ENCODE peak calls at places on chromosome 22, in seven cellular contexts. One of them, this sample, is unnamed.

GRCh38 chr22:44532466-44533025 is 34.5 kb upstream of the RTL6 start:
- DNase-seq in AG04450: no peak
- DNase-seq in fibroblast of lung: no peak
- DNase-seq in glomerular endothelial cell: no peak
- DNase-seq in stimulated activated CD4-positive, alpha-beta T cell treated with anti-CD3 and anti-CD28 coated beads, Interleukin-15, amount 100 ng/mL, for 24 hours: no peak
- DNase-seq in AG09319: no peak
- DNase-seq in T follicular helper cell: no peak
- DNase-seq in this sample: no peak

GRCh38 chr22:47173535-47174021 is 411.1 kb downstream of the TBC1D22A start:
- DNase-seq in AG04450: no peak
- DNase-seq in fibroblast of lung: no peak
- DNase-seq in glomerular endothelial cell: no peak
- DNase-seq in stimulated activated CD4-positive, alpha-beta T cell treated with anti-CD3 and anti-CD28 coated beads, Interleukin-15, amount 100 ng/mL, for 24 hours: no peak
- DNase-seq in AG09319: no peak
- DNase-seq in T follicular helper cell: no peak
- DNase-seq in this sample: no peak

GRCh38 chr22:20392983-20393704 is 807 bp upstream of the ZNF74 start:
- DNase-seq in AG04450: no peak
- DNase-seq in fibroblast of lung: no peak
- DNase-seq in glomerular endothelial cell: no peak
- DNase-seq in stimulated activated CD4-positive, alpha-beta T cell treated with anti-CD3 and anti-CD28 coated beads, Interleukin-15, amount 100 ng/mL, for 24 hours: peak
- DNase-seq in AG09319: no peak
- DNase-seq in T follicular helper cell: no peak
- DNase-seq in this sample: no peak

GRCh38 chr22:49517211-49517610 is 310.5 kb downstream of the BRD1 start:
- DNase-seq in AG04450: no peak
- DNase-seq in fibroblast of lung: no peak
- DNase-seq in glomerular endothelial cell: no peak
- DNase-seq in stimulated activated CD4-positive, alpha-beta T cell treated with anti-CD3 and anti-CD28 coated beads, Interleukin-15, amount 100 ng/mL, for 24 hours: no peak
- DNase-seq in AG09319: no peak
- DNase-seq in T follicular helper cell: no peak
- DNase-seq in this sample: no peak

GRCh38 chr22:23062616-23063538 is 7.4 kb upstream of the GNAZ start:
- DNase-seq in AG04450: no peak
- DNase-seq in fibroblast of lung: no peak
- DNase-seq in glomerular endothelial cell: no peak
- DNase-seq in stimulated activated CD4-positive, alpha-beta T cell treated with anti-CD3 and anti-CD28 coated beads, Interleukin-15, amount 100 ng/mL, for 24 hours: no peak
- DNase-seq in AG09319: no peak
- DNase-seq in T follicular helper cell: no peak
- DNase-seq in this sample: no peak

GRCh38 chr22:27204280-27204679 is 546.9 kb downstream of the MIAT start:
- DNase-seq in AG04450: no peak
- DNase-seq in fibroblast of lung: no peak
- DNase-seq in glomerular endothelial cell: no peak
- DNase-seq in stimulated activated CD4-positive, alpha-beta T cell treated with anti-CD3 and anti-CD28 coated beads, Interleukin-15, amount 100 ng/mL, for 24 hours: no peak
- DNase-seq in AG09319: no peak
- DNase-seq in T follicular helper cell: no peak
- DNase-seq in this sample: no peak

GRCh38 chr22:37610480-37611148 is 2.0 kb downstream of the GGA1 start:
- DNase-seq in AG04450: no peak
- DNase-seq in fibroblast of lung: no peak
- DNase-seq in glomerular endothelial cell: no peak
- DNase-seq in stimulated activated CD4-positive, alpha-beta T cell treated with anti-CD3 and anti-CD28 coated beads, Interleukin-15, amount 100 ng/mL, for 24 hours: no peak
- DNase-seq in AG09319: no peak
- DNase-seq in T follicular helper cell: no peak
- DNase-seq in this sample: no peak

GRCh38 chr22:36467946-36468345 is 13.5 kb downstream of the TXN2 start:
- DNase-seq in AG04450: peak
- DNase-seq in fibroblast of lung: peak
- DNase-seq in glomerular endothelial cell: no peak
- DNase-seq in stimulated activated CD4-positive, alpha-beta T cell treated with anti-CD3 and anti-CD28 coated beads, Interleukin-15, amount 100 ng/mL, for 24 hours: peak
- DNase-seq in AG09319: peak
- DNase-seq in T follicular helper cell: no peak
- DNase-seq in this sample: no peak

GRCh38 chr22:37514526-37515051 is 4.6 kb downstream of the CARD10 start:
- DNase-seq in AG04450: no peak
- DNase-seq in fibroblast of lung: peak
- DNase-seq in glomerular endothelial cell: no peak
- DNase-seq in stimulated activated CD4-positive, alpha-beta T cell treated with anti-CD3 and anti-CD28 coated beads, Interleukin-15, amount 100 ng/mL, for 24 hours: no peak
- DNase-seq in AG09319: no peak
- DNase-seq in T follicular helper cell: no peak
- DNase-seq in this sample: no peak

GRCh38 chr22:29799217-29799680 is 32.1 kb downstream of the UQCR10 start:
- DNase-seq in AG04450: peak
- DNase-seq in fibroblast of lung: peak
- DNase-seq in glomerular endothelial cell: peak
- DNase-seq in stimulated activated CD4-positive, alpha-beta T cell treated with anti-CD3 and anti-CD28 coated beads, Interleukin-15, amount 100 ng/mL, for 24 hours: no peak
- DNase-seq in AG09319: peak
- DNase-seq in T follicular helper cell: no peak
- DNase-seq in this sample: peak

GRCh38 chr22:39214383-39215069 is 30.3 kb downstream of the PDGFB start:
- DNase-seq in AG04450: no peak
- DNase-seq in fibroblast of lung: peak
- DNase-seq in glomerular endothelial cell: no peak
- DNase-seq in stimulated activated CD4-positive, alpha-beta T cell treated with anti-CD3 and anti-CD28 coated beads, Interleukin-15, amount 100 ng/mL, for 24 hours: no peak
- DNase-seq in AG09319: no peak
- DNase-seq in T follicular helper cell: no peak
- DNase-seq in this sample: no peak

GRCh38 chr22:45540122-45540521 is 37.4 kb downstream of the FBLN1 start:
- DNase-seq in AG04450: no peak
- DNase-seq in fibroblast of lung: no peak
- DNase-seq in glomerular endothelial cell: no peak
- DNase-seq in stimulated activated CD4-positive, alpha-beta T cell treated with anti-CD3 and anti-CD28 coated beads, Interleukin-15, amount 100 ng/mL, for 24 hours: no peak
- DNase-seq in AG09319: no peak
- DNase-seq in T follicular helper cell: no peak
- DNase-seq in this sample: no peak

GRCh38 chr22:20186183-20186870 is 35.5 kb upstream of the CCDC188 start:
- DNase-seq in AG04450: no peak
- DNase-seq in fibroblast of lung: no peak
- DNase-seq in glomerular endothelial cell: no peak
- DNase-seq in stimulated activated CD4-positive, alpha-beta T cell treated with anti-CD3 and anti-CD28 coated beads, Interleukin-15, amount 100 ng/mL, for 24 hours: no peak
- DNase-seq in AG09319: no peak
- DNase-seq in T follicular helper cell: no peak
- DNase-seq in this sample: no peak

GRCh38 chr22:35301370-35301874 is 1.7 kb downstream of the TOM1 start:
- DNase-seq in AG04450: peak
- DNase-seq in fibroblast of lung: peak
- DNase-seq in glomerular endothelial cell: no peak
- DNase-seq in stimulated activated CD4-positive, alpha-beta T cell treated with anti-CD3 and anti-CD28 coated beads, Interleukin-15, amount 100 ng/mL, for 24 hours: peak
- DNase-seq in AG09319: peak
- DNase-seq in T follicular helper cell: no peak
- DNase-seq in this sample: peak

GRCh38 chr22:41308054-41308453 is 6.7 kb downstream of the ZC3H7B start:
- DNase-seq in AG04450: no peak
- DNase-seq in fibroblast of lung: peak
- DNase-seq in glomerular endothelial cell: no peak
- DNase-seq in stimulated activated CD4-positive, alpha-beta T cell treated with anti-CD3 and anti-CD28 coated beads, Interleukin-15, amount 100 ng/mL, for 24 hours: no peak
- DNase-seq in AG09319: no peak
- DNase-seq in T follicular helper cell: no peak
- DNase-seq in this sample: no peak

GRCh38 chr22:49853981-49854791 is 542 bp downstream of the ZBED4 start:
- DNase-seq in AG04450: no peak
- DNase-seq in fibroblast of lung: peak
- DNase-seq in glomerular endothelial cell: no peak
- DNase-seq in stimulated activated CD4-positive, alpha-beta T cell treated with anti-CD3 and anti-CD28 coated beads, Interleukin-15, amount 100 ng/mL, for 24 hours: peak
- DNase-seq in AG09319: no peak
- DNase-seq in T follicular helper cell: no peak
- DNase-seq in this sample: peak

GRCh38 chr22:22712092-22712658 is 67.8 kb downstream of the GGTLC2 start:
- DNase-seq in AG04450: no peak
- DNase-seq in fibroblast of lung: no peak
- DNase-seq in glomerular endothelial cell: no peak
- DNase-seq in stimulated activated CD4-positive, alpha-beta T cell treated with anti-CD3 and anti-CD28 coated beads, Interleukin-15, amount 100 ng/mL, for 24 hours: no peak
- DNase-seq in AG09319: no peak
- DNase-seq in T follicular helper cell: no peak
- DNase-seq in this sample: no peak

GRCh38 chr22:26065847-26066246 is 103.4 kb upstream of the SEZ6L start:
- DNase-seq in AG04450: no peak
- DNase-seq in fibroblast of lung: no peak
- DNase-seq in glomerular endothelial cell: no peak
- DNase-seq in stimulated activated CD4-positive, alpha-beta T cell treated with anti-CD3 and anti-CD28 coated beads, Interleukin-15, amount 100 ng/mL, for 24 hours: no peak
- DNase-seq in AG09319: no peak
- DNase-seq in T follicular helper cell: no peak
- DNase-seq in this sample: no peak

GRCh38 chr22:43849731-43850130 is 12.6 kb downstream of the SULT4A1 start:
- DNase-seq in AG04450: no peak
- DNase-seq in fibroblast of lung: no peak
- DNase-seq in glomerular endothelial cell: no peak
- DNase-seq in stimulated activated CD4-positive, alpha-beta T cell treated with anti-CD3 and anti-CD28 coated beads, Interleukin-15, amount 100 ng/mL, for 24 hours: no peak
- DNase-seq in AG09319: no peak
- DNase-seq in T follicular helper cell: no peak
- DNase-seq in this sample: no peak

GRCh38 chr22:44347549-44347948 is 34.8 kb upstream of the SHISAL1 start:
- DNase-seq in AG04450: no peak
- DNase-seq in fibroblast of lung: no peak
- DNase-seq in glomerular endothelial cell: no peak
- DNase-seq in stimulated activated CD4-positive, alpha-beta T cell treated with anti-CD3 and anti-CD28 coated beads, Interleukin-15, amount 100 ng/mL, for 24 hours: no peak
- DNase-seq in AG09319: no peak
- DNase-seq in T follicular helper cell: no peak
- DNase-seq in this sample: no peak

GRCh38 chr22:40058265-40058664 is 63.5 kb downstream of the FAM83F start:
- DNase-seq in AG04450: no peak
- DNase-seq in fibroblast of lung: no peak
- DNase-seq in glomerular endothelial cell: no peak
- DNase-seq in stimulated activated CD4-positive, alpha-beta T cell treated with anti-CD3 and anti-CD28 coated beads, Interleukin-15, amount 100 ng/mL, for 24 hours: peak
- DNase-seq in AG09319: no peak
- DNase-seq in T follicular helper cell: no peak
- DNase-seq in this sample: peak

GRCh38 chr22:39498368-39498767 is 3.7 kb upstream of the MIEF1 start:
- DNase-seq in AG04450: no peak
- DNase-seq in fibroblast of lung: no peak
- DNase-seq in glomerular endothelial cell: no peak
- DNase-seq in stimulated activated CD4-positive, alpha-beta T cell treated with anti-CD3 and anti-CD28 coated beads, Interleukin-15, amount 100 ng/mL, for 24 hours: no peak
- DNase-seq in AG09319: no peak
- DNase-seq in T follicular helper cell: no peak
- DNase-seq in this sample: no peak

GRCh38 chr22:43992331-43992821 is 31.7 kb upstream of the PARVB start:
- DNase-seq in AG04450: no peak
- DNase-seq in fibroblast of lung: peak
- DNase-seq in glomerular endothelial cell: no peak
- DNase-seq in stimulated activated CD4-positive, alpha-beta T cell treated with anti-CD3 and anti-CD28 coated beads, Interleukin-15, amount 100 ng/mL, for 24 hours: no peak
- DNase-seq in AG09319: no peak
- DNase-seq in T follicular helper cell: no peak
- DNase-seq in this sample: no peak

GRCh38 chr22:30000566-30000965 is 79.7 kb upstream of the HORMAD2 start:
- DNase-seq in AG04450: no peak
- DNase-seq in fibroblast of lung: peak
- DNase-seq in glomerular endothelial cell: no peak
- DNase-seq in stimulated activated CD4-positive, alpha-beta T cell treated with anti-CD3 and anti-CD28 coated beads, Interleukin-15, amount 100 ng/mL, for 24 hours: peak
- DNase-seq in AG09319: no peak
- DNase-seq in T follicular helper cell: no peak
- DNase-seq in this sample: no peak

GRCh38 chr22:48261706-48262105 is 1499.3 kb downstream of the TBC1D22A start:
- DNase-seq in AG04450: no peak
- DNase-seq in fibroblast of lung: no peak
- DNase-seq in glomerular endothelial cell: no peak
- DNase-seq in stimulated activated CD4-positive, alpha-beta T cell treated with anti-CD3 and anti-CD28 coated beads, Interleukin-15, amount 100 ng/mL, for 24 hours: no peak
- DNase-seq in AG09319: no peak
- DNase-seq in T follicular helper cell: no peak
- DNase-seq in this sample: no peak

GRCh38 chr22:46737105-46737975 is 712 bp downstream of the CERK start:
- DNase-seq in AG04450: no peak
- DNase-seq in fibroblast of lung: peak
- DNase-seq in glomerular endothelial cell: no peak
- DNase-seq in stimulated activated CD4-positive, alpha-beta T cell treated with anti-CD3 and anti-CD28 coated beads, Interleukin-15, amount 100 ng/mL, for 24 hours: peak
- DNase-seq in AG09319: no peak
- DNase-seq in T follicular helper cell: peak
- DNase-seq in this sample: peak

GRCh38 chr22:46800102-46800857 is 37.8 kb downstream of the TBC1D22A start:
- DNase-seq in AG04450: no peak
- DNase-seq in fibroblast of lung: no peak
- DNase-seq in glomerular endothelial cell: no peak
- DNase-seq in stimulated activated CD4-positive, alpha-beta T cell treated with anti-CD3 and anti-CD28 coated beads, Interleukin-15, amount 100 ng/mL, for 24 hours: no peak
- DNase-seq in AG09319: no peak
- DNase-seq in T follicular helper cell: no peak
- DNase-seq in this sample: no peak

GRCh38 chr22:36640106-36640672 is 63.4 kb downstream of the CACNG2 start:
- DNase-seq in AG04450: no peak
- DNase-seq in fibroblast of lung: no peak
- DNase-seq in glomerular endothelial cell: no peak
- DNase-seq in stimulated activated CD4-positive, alpha-beta T cell treated with anti-CD3 and anti-CD28 coated beads, Interleukin-15, amount 100 ng/mL, for 24 hours: no peak
- DNase-seq in AG09319: no peak
- DNase-seq in T follicular helper cell: no peak
- DNase-seq in this sample: no peak

GRCh38 chr22:21624120-21624879 is 5.5 kb downstream of the YDJC start:
- DNase-seq in AG04450: no peak
- DNase-seq in fibroblast of lung: no peak
- DNase-seq in glomerular endothelial cell: no peak
- DNase-seq in stimulated activated CD4-positive, alpha-beta T cell treated with anti-CD3 and anti-CD28 coated beads, Interleukin-15, amount 100 ng/mL, for 24 hours: peak
- DNase-seq in AG09319: no peak
- DNase-seq in T follicular helper cell: peak
- DNase-seq in this sample: peak

GRCh38 chr22:39703890-39704658 is 133.5 kb downstream of the CACNA1I start:
- DNase-seq in AG04450: no peak
- DNase-seq in fibroblast of lung: peak
- DNase-seq in glomerular endothelial cell: no peak
- DNase-seq in stimulated activated CD4-positive, alpha-beta T cell treated with anti-CD3 and anti-CD28 coated beads, Interleukin-15, amount 100 ng/mL, for 24 hours: no peak
- DNase-seq in AG09319: no peak
- DNase-seq in T follicular helper cell: no peak
- DNase-seq in this sample: no peak

GRCh38 chr22:29765905-29766631 is 739 bp downstream of the ZMAT5 start:
- DNase-seq in AG04450: no peak
- DNase-seq in fibroblast of lung: no peak
- DNase-seq in glomerular endothelial cell: no peak
- DNase-seq in stimulated activated CD4-positive, alpha-beta T cell treated with anti-CD3 and anti-CD28 coated beads, Interleukin-15, amount 100 ng/mL, for 24 hours: peak
- DNase-seq in AG09319: no peak
- DNase-seq in T follicular helper cell: peak
- DNase-seq in this sample: peak

GRCh38 chr22:39954584-39955055 is 5.6 kb upstream of the TMA7B start:
- DNase-seq in AG04450: peak
- DNase-seq in fibroblast of lung: peak
- DNase-seq in glomerular endothelial cell: no peak
- DNase-seq in stimulated activated CD4-positive, alpha-beta T cell treated with anti-CD3 and anti-CD28 coated beads, Interleukin-15, amount 100 ng/mL, for 24 hours: peak
- DNase-seq in AG09319: no peak
- DNase-seq in T follicular helper cell: no peak
- DNase-seq in this sample: no peak

GRCh38 chr22:32558681-32559355 is 84.2 kb downstream of the FBXO7 start:
- DNase-seq in AG04450: peak
- DNase-seq in fibroblast of lung: peak
- DNase-seq in glomerular endothelial cell: no peak
- DNase-seq in stimulated activated CD4-positive, alpha-beta T cell treated with anti-CD3 and anti-CD28 coated beads, Interleukin-15, amount 100 ng/mL, for 24 hours: peak
- DNase-seq in AG09319: peak
- DNase-seq in T follicular helper cell: no peak
- DNase-seq in this sample: peak

GRCh38 chr22:41361716-41362310 is 19.9 kb upstream of the TEF start:
- DNase-seq in AG04450: no peak
- DNase-seq in fibroblast of lung: peak
- DNase-seq in glomerular endothelial cell: no peak
- DNase-seq in stimulated activated CD4-positive, alpha-beta T cell treated with anti-CD3 and anti-CD28 coated beads, Interleukin-15, amount 100 ng/mL, for 24 hours: no peak
- DNase-seq in AG09319: no peak
- DNase-seq in T follicular helper cell: no peak
- DNase-seq in this sample: no peak

GRCh38 chr22:24244144-24244787 is 616 bp downstream of the GGT5 start:
- DNase-seq in AG04450: no peak
- DNase-seq in fibroblast of lung: peak
- DNase-seq in glomerular endothelial cell: no peak
- DNase-seq in stimulated activated CD4-positive, alpha-beta T cell treated with anti-CD3 and anti-CD28 coated beads, Interleukin-15, amount 100 ng/mL, for 24 hours: no peak
- DNase-seq in AG09319: no peak
- DNase-seq in T follicular helper cell: no peak
- DNase-seq in this sample: no peak

GRCh38 chr22:20438678-20439492 is 1.3 kb upstream of the SCARF2 start:
- DNase-seq in AG04450: no peak
- DNase-seq in fibroblast of lung: no peak
- DNase-seq in glomerular endothelial cell: no peak
- DNase-seq in stimulated activated CD4-positive, alpha-beta T cell treated with anti-CD3 and anti-CD28 coated beads, Interleukin-15, amount 100 ng/mL, for 24 hours: no peak
- DNase-seq in AG09319: no peak
- DNase-seq in T follicular helper cell: no peak
- DNase-seq in this sample: no peak

GRCh38 chr22:29751139-29751538 is 15.7 kb downstream of the ZMAT5 start:
- DNase-seq in AG04450: no peak
- DNase-seq in fibroblast of lung: peak
- DNase-seq in glomerular endothelial cell: no peak
- DNase-seq in stimulated activated CD4-positive, alpha-beta T cell treated with anti-CD3 and anti-CD28 coated beads, Interleukin-15, amount 100 ng/mL, for 24 hours: peak
- DNase-seq in AG09319: no peak
- DNase-seq in T follicular helper cell: no peak
- DNase-seq in this sample: no peak

This sample was measured in erythroblast.